ENCODE peak calls at places on chromosomes 6 and 20, in five cellular contexts. One of them, this sample, is unnamed.

GRCh38 chr6:92315312-92315711 is 1104.0 kb downstream of the EPHA7 start:
- DNase-seq in AG08395: no peak
- DNase-seq in caudate nucleus: no peak
- DNase-seq in KG1: no peak
- DNase-seq in NCI-H446 treated with DMSO at 0.1 percent for 48 hours: no peak
- DNase-seq in this sample: no peak

GRCh38 chr6:31814677-31815024 is 432 bp downstream of the HSPA1L start:
- DNase-seq in NCI-H446 treated with DMSO at 0.1 percent for 48 hours: peak
- DNase-seq in KG1: no peak
- DNase-seq in caudate nucleus: peak
- DNase-seq in AG08395: peak
- DNase-seq in this sample: peak

GRCh38 chr6:56314683-56315523 is 67.5 kb upstream of the COL21A1 start:
- DNase-seq in NCI-H446 treated with DMSO at 0.1 percent for 48 hours: no peak
- DNase-seq in KG1: peak
- DNase-seq in caudate nucleus: no peak
- DNase-seq in AG08395: peak
- DNase-seq in this sample: no peak

GRCh38 chr6:152642578-152643375 is 5.6 kb upstream of the SYNE1 start:
- DNase-seq in KG1: no peak
- DNase-seq in AG08395: peak
- DNase-seq in NCI-H446 treated with DMSO at 0.1 percent for 48 hours: no peak
- DNase-seq in caudate nucleus: peak
- DNase-seq in this sample: peak

GRCh38 chr6:47457370-47457769 is 20.2 kb upstream of the CD2AP start:
- DNase-seq in KG1: no peak
- DNase-seq in caudate nucleus: no peak
- DNase-seq in AG08395: no peak
- DNase-seq in NCI-H446 treated with DMSO at 0.1 percent for 48 hours: no peak
- DNase-seq in this sample: no peak

GRCh38 chr20:38434310-38434741 is 802 bp downstream of the SNHG17 start:
- DNase-seq in AG08395: no peak
- DNase-seq in KG1: no peak
- DNase-seq in NCI-H446 treated with DMSO at 0.1 percent for 48 hours: no peak
- DNase-seq in caudate nucleus: no peak
- DNase-seq in this sample: no peak

GRCh38 chr6:79536615-79536968 is 638 bp downstream of the LCA5 start:
- DNase-seq in caudate nucleus: no peak
- DNase-seq in KG1: no peak
- DNase-seq in NCI-H446 treated with DMSO at 0.1 percent for 48 hours: no peak
- DNase-seq in AG08395: peak
- DNase-seq in this sample: no peak

GRCh38 chr6:122372647-122373046 is 26.8 kb upstream of the HSF2 start:
- DNase-seq in caudate nucleus: no peak
- DNase-seq in AG08395: no peak
- DNase-seq in KG1: no peak
- DNase-seq in NCI-H446 treated with DMSO at 0.1 percent for 48 hours: no peak
- DNase-seq in this sample: no peak

GRCh38 chr6:115914098-115914497 is 146.6 kb downstream of the FRK start:
- DNase-seq in AG08395: no peak
- DNase-seq in NCI-H446 treated with DMSO at 0.1 percent for 48 hours: no peak
- DNase-seq in caudate nucleus: no peak
- DNase-seq in KG1: no peak
- DNase-seq in this sample: no peak

GRCh38 chr6:154961141-154961540 is 34.0 kb upstream of the TIAM2 start:
- DNase-seq in AG08395: no peak
- DNase-seq in KG1: no peak
- DNase-seq in NCI-H446 treated with DMSO at 0.1 percent for 48 hours: no peak
- DNase-seq in caudate nucleus: no peak
- DNase-seq in this sample: no peak

This sample was measured in epithelial cell of proximal tubule.